ENCODE peak calls at places on chromosome 10, in six cellular contexts. W is ELF-1; C is NAMALWA; I is activated effector memory CD4-positive, alpha-beta T cell treated with anti-CD3 and anti-CD28 coated beads, Interleukin-2, amount 50 U/mL, for 16 hours; V is neuronal stem cell; N is stimulated activated CD4-positive, alpha-beta T cell treated with anti-CD3 and anti-CD28 coated beads, Interleukin-1b, Interleukin-23, amount 100 ng/mL, for 24 hours. Q is an unnamed sample.
A peak's percentile ranks its signal among the peaks of the same experiment; 100 is the strongest.

GRCh38 chr10:44384601-44385422 is at the start of gene CXCL12:
- DNase-seq in V (no peak), C (no peak), I (peak; percentile 30), N (no peak), W (peak; percentile 56), Q (no peak)

GRCh38 chr10:130782467-130782866 is 529.1 kb downstream of the TCERG1L start:
- DNase-seq in V (no peak), C (no peak), N (no peak), W (peak; percentile 32), I (no peak), Q (no peak)

GRCh38 chr10:36073796-36074345 is 431.8 kb upstream of the FZD8 start:
- DNase-seq in V (no peak), I (no peak), C (no peak), W (no peak), N (no peak), Q (no peak)

GRCh38 chr10:317219-317868 is 182.1 kb downstream of the ZMYND11 start:
- DNase-seq in N (no peak), W (no peak), V (no peak), C (peak; percentile 90), I (no peak), Q (no peak)

GRCh38 chr10:88028654-88029053 is 165.2 kb downstream of the PTEN start:
- DNase-seq in C (no peak), V (no peak), N (no peak), W (no peak), I (no peak), Q (no peak)

GRCh38 chr10:93541402-93542357 is 24.8 kb upstream of the FFAR4 start:
- DNase-seq in C (peak; percentile 24), N (no peak), W (peak; percentile 56), I (no peak), V (peak; percentile 32), Q (no peak)

GRCh38 chr10:60353519-60354258 is 36.0 kb downstream of the ANK3 start:
- DNase-seq in V (no peak), C (no peak), N (no peak), I (no peak), W (peak; percentile 24), Q (no peak)

GRCh38 chr10:44386546-44387052 is 1.7 kb upstream of the CXCL12 start:
- DNase-seq in V (peak; percentile 77), I (peak; percentile 72), N (no peak), W (peak; percentile 90), C (peak; percentile 41), Q (no peak)

GRCh38 chr10:24915304-24915703 is 37.1 kb downstream of the PRTFDC1 start:
- DNase-seq in W (no peak), N (no peak), C (no peak), I (no peak), V (no peak), Q (no peak)

GRCh38 chr10:122241836-122242235 is 29.3 kb upstream of the BTBD16 start:
- DNase-seq in W (no peak), I (no peak), N (no peak), V (no peak), C (no peak), Q (no peak)

GRCh38 chr10:131891196-131891928 is 9.4 kb upstream of the PPP2R2D start:
- DNase-seq in C (no peak), N (no peak), W (peak; percentile 68), I (no peak), V (peak; percentile 33), Q (no peak)

GRCh38 chr10:60883187-60883586 is 60.8 kb downstream of the RHOBTB1 start:
- DNase-seq in V (peak; percentile 18), C (peak; percentile 46), W (peak; percentile 28), I (no peak), N (no peak), Q (no peak)

GRCh38 chr10:124745678-124746077 is 1.5 kb upstream of the FAM53B start:
- DNase-seq in I (no peak), W (no peak), V (no peak), C (peak; percentile 84), N (no peak), Q (no peak)